ENCODE peak calls at places on chromosomes 2 and 18, in ten cellular contexts. T is A549, N is Calu3, I is globus pallidus, C is GM06990, O is epithelial cell of esophagus, G is GOT3, Q is Caki2, V is activated T-helper 1 cell treated with Interleukin-2 at 50 U/mL for 16 hours, A is brain microvascular endothelial cell. K is an unnamed sample.

GRCh38 chr2:212294816-212295215 is 243.8 kb downstream of the ERBB4 start:
- DNase-seq in T (no peak), N (no peak), I (no peak), C (no peak), O (no peak), G (no peak), Q (no peak), V (no peak), A (no peak), K (no peak)

GRCh38 chr18:25335676-25336075 is 16.3 kb downstream of the ZNF521 start:
- DNase-seq in T (no peak), N (no peak), I (no peak), C (no peak), O (no peak), G (no peak), Q (no peak), V (no peak), A (no peak), K (no peak)

GRCh38 chr2:239264838-239265651 is 135.8 kb downstream of the HDAC4 start:
- DNase-seq in T (peak; percentile 70), N (peak; percentile 22), I (no peak), C (peak; percentile 38), O (peak; percentile 76), G (no peak), Q (peak; percentile 72), V (peak; percentile 34), A (peak; percentile 59), K (peak; percentile 16)

GRCh38 chr2:144848404-144848803 is 328.5 kb upstream of the ZEB2 start:
- DNase-seq in T (no peak), N (no peak), I (no peak), C (no peak), O (no peak), G (no peak), Q (no peak), V (no peak), A (no peak), K (no peak)

GRCh38 chr18:2425426-2426317 is 145.6 kb downstream of the METTL4 start:
- DNase-seq in T (no peak), N (no peak), I (no peak), C (no peak), O (peak; percentile 62), G (no peak), Q (no peak), V (no peak), A (peak; percentile 34), K (no peak)

GRCh38 chr2:85744771-85745601 is 8.8 kb upstream of the ATOH8 start:
- DNase-seq in T (no peak), N (no peak), I (peak; percentile 63), C (no peak), O (no peak), G (peak; percentile 45), Q (no peak), V (no peak), A (peak; percentile 64), K (no peak)

GRCh38 chr2:112149866-112150435 is 11.8 kb downstream of the FBLN7 start:
- DNase-seq in T (no peak), N (no peak), I (no peak), C (no peak), O (no peak), G (no peak), Q (no peak), V (no peak), A (no peak), K (no peak)

GRCh38 chr2:30165050-30165520 is 18.3 kb downstream of the YPEL5 start:
- DNase-seq in T (peak; percentile 96), N (peak; percentile 69), I (peak; percentile 82), C (peak; percentile 56), O (peak; percentile 89), G (no peak), Q (peak; percentile 79), V (peak; percentile 25), A (peak; percentile 90), K (peak; percentile 73)

GRCh38 chr2:128392207-128392606 is 73.5 kb upstream of the HS6ST1 start:
- DNase-seq in T (no peak), N (no peak), I (no peak), C (no peak), O (no peak), G (no peak), Q (no peak), V (no peak), A (no peak), K (no peak)

GRCh38 chr2:74502147-74502719 is 2.8 kb upstream of the LBX2 start:
- DNase-seq in T (no peak), N (peak; percentile 35), I (no peak), C (no peak), O (no peak), G (no peak), Q (no peak), V (no peak), A (no peak), K (peak; percentile 65)

GRCh38 chr2:229154381-229154780 is 116.7 kb downstream of the PID1 start:
- DNase-seq in T (no peak), N (no peak), I (no peak), C (no peak), O (no peak), G (no peak), Q (no peak), V (no peak), A (peak; percentile 59), K (peak; percentile 46)

GRCh38 chr2:194822657-194823056 is 834.4 kb upstream of the SLC39A10 start:
- DNase-seq in T (no peak), N (peak; percentile 10), I (no peak), C (no peak), O (peak; percentile 72), G (no peak), Q (no peak), V (no peak), A (no peak), K (no peak)

GRCh38 chr2:60453896-60454295 is 99.6 kb downstream of the BCL11A start:
- DNase-seq in T (no peak), N (no peak), I (no peak), C (no peak), O (no peak), G (no peak), Q (no peak), V (no peak), A (no peak), K (no peak)

GRCh38 chr2:127423476-127423840 is 5.2 kb downstream of the PROC start:
- DNase-seq in T (no peak), N (peak; percentile 43), I (no peak), C (no peak), O (peak; percentile 64), G (no peak), Q (no peak), V (no peak), A (no peak), K (peak; percentile 80)

GRCh38 chr18:63788447-63789096 is 13.4 kb downstream of the SERPINB7 start:
- DNase-seq in T (peak; percentile 63), N (peak; percentile 72), I (no peak), C (no peak), O (peak; percentile 98), G (no peak), Q (peak; percentile 14), V (no peak), A (peak; percentile 92), K (peak; percentile 52)

GRCh38 chr2:25078171-25079049 is 36.5 kb downstream of the EFR3B start:
- DNase-seq in T (peak; percentile 92), N (peak; percentile 9), I (no peak), C (no peak), O (peak; percentile 73), G (no peak), Q (peak; percentile 98), V (no peak), A (peak; percentile 54), K (peak; percentile 86)

GRCh38 chr2:45125232-45125631 is 116.0 kb upstream of the SIX2 start:
- DNase-seq in T (no peak), N (no peak), I (no peak), C (no peak), O (no peak), G (no peak), Q (no peak), V (no peak), A (no peak), K (no peak)

GRCh38 chr2:137900421-137901141 is 63.7 kb upstream of the HNMT start:
- DNase-seq in T (no peak), N (no peak), I (no peak), C (no peak), O (no peak), G (no peak), Q (no peak), V (no peak), A (no peak), K (no peak)

GRCh38 chr2:109230980-109231420 is 102.0 kb downstream of the SH3RF3 start:
- DNase-seq in T (no peak), N (no peak), I (no peak), C (no peak), O (no peak), G (no peak), Q (no peak), V (no peak), A (no peak), K (no peak)

GRCh38 chr2:233287871-233288270 is 19.7 kb upstream of the SAG start:
- DNase-seq in T (no peak), N (no peak), I (peak; percentile 35), C (no peak), O (no peak), G (no peak), Q (no peak), V (no peak), A (no peak), K (no peak)

GRCh38 chr2:33153008-33153407 is 206.3 kb downstream of the LTBP1 start:
- DNase-seq in T (no peak), N (no peak), I (no peak), C (no peak), O (peak; percentile 82), G (no peak), Q (no peak), V (no peak), A (peak; percentile 57), K (no peak)

GRCh38 chr2:210072922-210073509 is 70.6 kb downstream of the RPE start:
- DNase-seq in T (peak; percentile 47), N (peak; percentile 7), I (peak; percentile 6), C (peak; percentile 3), O (peak; percentile 54), G (no peak), Q (peak; percentile 43), V (no peak), A (peak; percentile 35), K (peak; percentile 38)